ENCODE peak calls at places on chromosomes 6 and 20, in nine cellular contexts. One of them, this sample, is unnamed.
A peak's percentile ranks its signal among the peaks of the same experiment; 100 is the strongest.

GRCh38 chr6:70028246-70028645 is 161.9 kb downstream of the COL19A1 start:
- DNase-seq in IMR-90: no peak
- DNase-seq in lung: no peak
- DNase-seq in thoracic aorta: no peak
- DNase-seq in psoas muscle: no peak
- DNase-seq in upper lobe of right lung: no peak
- DNase-seq in fibroblast of lung: no peak
- DNase-seq in thyroid gland: no peak
- DNase-seq in ovary: no peak
- DNase-seq in this sample: no peak

GRCh38 chr20:62219101-62219991 is 732 bp downstream of the HRH3 start:
- DNase-seq in psoas muscle: no peak
- DNase-seq in fibroblast of lung: no peak
- DNase-seq in thyroid gland: no peak
- DNase-seq in upper lobe of right lung: no peak
- DNase-seq in lung: no peak
- DNase-seq in ovary: no peak
- DNase-seq in thoracic aorta: no peak
- DNase-seq in IMR-90: no peak
- DNase-seq in this sample: peak; percentile 35

GRCh38 chr6:39770476-39770875 is 21.7 kb upstream of the DAAM2 start:
- DNase-seq in ovary: no peak
- DNase-seq in psoas muscle: no peak
- DNase-seq in thoracic aorta: no peak
- DNase-seq in upper lobe of right lung: no peak
- DNase-seq in lung: no peak
- DNase-seq in IMR-90: no peak
- DNase-seq in thyroid gland: no peak
- DNase-seq in fibroblast of lung: no peak
- DNase-seq in this sample: peak; percentile 60

GRCh38 chr6:13250703-13251102 is 77.6 kb downstream of the TBC1D7 start:
- DNase-seq in psoas muscle: no peak
- DNase-seq in ovary: no peak
- DNase-seq in IMR-90: no peak
- DNase-seq in thyroid gland: no peak
- DNase-seq in thoracic aorta: no peak
- DNase-seq in fibroblast of lung: peak; percentile 29
- DNase-seq in upper lobe of right lung: no peak
- DNase-seq in lung: no peak
- DNase-seq in this sample: no peak

GRCh38 chr6:11785953-11786579 is 7.5 kb upstream of the ADTRP start:
- DNase-seq in thoracic aorta: no peak
- DNase-seq in ovary: no peak
- DNase-seq in lung: peak; percentile 52
- DNase-seq in IMR-90: no peak
- DNase-seq in fibroblast of lung: no peak
- DNase-seq in thyroid gland: peak; percentile 24
- DNase-seq in upper lobe of right lung: no peak
- DNase-seq in psoas muscle: no peak
- DNase-seq in this sample: no peak

GRCh38 chr6:160054271-160054670 is 67.3 kb upstream of the SLC22A1 start:
- DNase-seq in thyroid gland: no peak
- DNase-seq in psoas muscle: no peak
- DNase-seq in IMR-90: no peak
- DNase-seq in lung: no peak
- DNase-seq in upper lobe of right lung: no peak
- DNase-seq in ovary: no peak
- DNase-seq in thoracic aorta: no peak
- DNase-seq in fibroblast of lung: no peak
- DNase-seq in this sample: no peak

GRCh38 chr6:169420912-169421543 is 167.4 kb upstream of the THBS2 start:
- DNase-seq in IMR-90: peak; percentile 18
- DNase-seq in fibroblast of lung: peak; percentile 43
- DNase-seq in ovary: no peak
- DNase-seq in lung: no peak
- DNase-seq in thyroid gland: peak; percentile 46
- DNase-seq in thoracic aorta: no peak
- DNase-seq in psoas muscle: no peak
- DNase-seq in upper lobe of right lung: no peak
- DNase-seq in this sample: no peak

GRCh38 chr6:124356811-124357210 is 553.1 kb downstream of the NKAIN2 start:
- DNase-seq in thyroid gland: no peak
- DNase-seq in upper lobe of right lung: no peak
- DNase-seq in ovary: no peak
- DNase-seq in thoracic aorta: no peak
- DNase-seq in psoas muscle: no peak
- DNase-seq in fibroblast of lung: no peak
- DNase-seq in IMR-90: no peak
- DNase-seq in lung: no peak
- DNase-seq in this sample: no peak

GRCh38 chr20:56626367-56627121 is 2.6 kb upstream of the TFAP2C start:
- DNase-seq in fibroblast of lung: no peak
- DNase-seq in thyroid gland: no peak
- DNase-seq in lung: no peak
- DNase-seq in IMR-90: no peak
- DNase-seq in upper lobe of right lung: no peak
- DNase-seq in thoracic aorta: no peak
- DNase-seq in ovary: no peak
- DNase-seq in psoas muscle: no peak
- DNase-seq in this sample: no peak

GRCh38 chr6:10516953-10517352 is 4.2 kb upstream of the GCNT2 start:
- DNase-seq in upper lobe of right lung: no peak
- DNase-seq in lung: no peak
- DNase-seq in IMR-90: no peak
- DNase-seq in ovary: no peak
- DNase-seq in thoracic aorta: no peak
- DNase-seq in fibroblast of lung: no peak
- DNase-seq in thyroid gland: no peak
- DNase-seq in psoas muscle: no peak
- DNase-seq in this sample: no peak

GRCh38 chr6:142851601-142852000 is 93.4 kb downstream of the HIVEP2 start:
- DNase-seq in fibroblast of lung: no peak
- DNase-seq in thoracic aorta: no peak
- DNase-seq in psoas muscle: no peak
- DNase-seq in upper lobe of right lung: no peak
- DNase-seq in thyroid gland: no peak
- DNase-seq in lung: no peak
- DNase-seq in IMR-90: peak; percentile 38
- DNase-seq in ovary: no peak
- DNase-seq in this sample: no peak

GRCh38 chr6:41527721-41528408 is 18.3 kb upstream of the FOXP4 start:
- DNase-seq in lung: no peak
- DNase-seq in thoracic aorta: no peak
- DNase-seq in ovary: no peak
- DNase-seq in IMR-90: peak; percentile 24
- DNase-seq in upper lobe of right lung: no peak
- DNase-seq in fibroblast of lung: peak; percentile 7
- DNase-seq in thyroid gland: peak; percentile 67
- DNase-seq in psoas muscle: no peak
- DNase-seq in this sample: no peak

GRCh38 chr20:25294459-25295385 is 46.8 kb downstream of the PYGB start:
- DNase-seq in lung: no peak
- DNase-seq in thoracic aorta: no peak
- DNase-seq in fibroblast of lung: peak; percentile 60
- DNase-seq in IMR-90: peak; percentile 52
- DNase-seq in ovary: peak; percentile 52
- DNase-seq in psoas muscle: peak; percentile 51
- DNase-seq in thyroid gland: peak; percentile 49
- DNase-seq in upper lobe of right lung: no peak
- DNase-seq in this sample: peak; percentile 69

GRCh38 chr6:81331526-81331925 is 421.0 kb downstream of the TENT5A start:
- DNase-seq in IMR-90: peak; percentile 7
- DNase-seq in psoas muscle: no peak
- DNase-seq in fibroblast of lung: no peak
- DNase-seq in lung: no peak
- DNase-seq in thyroid gland: no peak
- DNase-seq in ovary: no peak
- DNase-seq in upper lobe of right lung: no peak
- DNase-seq in thoracic aorta: no peak
- DNase-seq in this sample: no peak

GRCh38 chr6:18091382-18091781 is 31.1 kb downstream of the NHLRC1 start:
- DNase-seq in lung: no peak
- DNase-seq in thyroid gland: no peak
- DNase-seq in IMR-90: no peak
- DNase-seq in upper lobe of right lung: no peak
- DNase-seq in ovary: no peak
- DNase-seq in thoracic aorta: no peak
- DNase-seq in fibroblast of lung: no peak
- DNase-seq in psoas muscle: no peak
- DNase-seq in this sample: no peak

GRCh38 chr6:150016324-150017185 is 8.8 kb downstream of the RAET1L start:
- DNase-seq in IMR-90: peak; percentile 61
- DNase-seq in thyroid gland: peak; percentile 73
- DNase-seq in ovary: no peak
- DNase-seq in lung: peak; percentile 53
- DNase-seq in fibroblast of lung: peak; percentile 71
- DNase-seq in psoas muscle: no peak
- DNase-seq in thoracic aorta: no peak
- DNase-seq in upper lobe of right lung: no peak
- DNase-seq in this sample: no peak

GRCh38 chr6:2949536-2950083 is 21.8 kb downstream of the SERPINB6 start:
- DNase-seq in thoracic aorta: no peak
- DNase-seq in lung: peak; percentile 15
- DNase-seq in upper lobe of right lung: no peak
- DNase-seq in IMR-90: no peak
- DNase-seq in thyroid gland: no peak
- DNase-seq in psoas muscle: no peak
- DNase-seq in fibroblast of lung: no peak
- DNase-seq in ovary: no peak
- DNase-seq in this sample: no peak

GRCh38 chr6:44072452-44072958 is 54.7 kb downstream of the MRPL14 start:
- DNase-seq in psoas muscle: no peak
- DNase-seq in IMR-90: no peak
- DNase-seq in upper lobe of right lung: no peak
- DNase-seq in lung: no peak
- DNase-seq in fibroblast of lung: no peak
- DNase-seq in ovary: no peak
- DNase-seq in thyroid gland: no peak
- DNase-seq in thoracic aorta: no peak
- DNase-seq in this sample: no peak
- H3K4me3 ChIP-seq in psoas muscle: peak overlapping the region; percentile 72
- H3K4me3 ChIP-seq in IMR-90: no peak overlapping the region
- H3K4me3 ChIP-seq in upper lobe of right lung: peak overlapping the region; percentile 51
- H3K4me3 ChIP-seq in lung: no peak overlapping the region
- H3K4me3 ChIP-seq in fibroblast of lung: peak overlapping the region; percentile 50
- H3K4me3 ChIP-seq in ovary: no peak overlapping the region
- H3K4me3 ChIP-seq in thyroid gland: peak overlapping the region; percentile 32
- H3K4me3 ChIP-seq in thoracic aorta: peak overlapping the region; percentile 77
- H3K4me3 ChIP-seq in this sample: peak overlapping the region; percentile 58

GRCh38 chr20:1971893-1972586 is 21.8 kb downstream of the PDYN start:
- DNase-seq in fibroblast of lung: no peak
- DNase-seq in thyroid gland: no peak
- DNase-seq in ovary: no peak
- DNase-seq in IMR-90: no peak
- DNase-seq in upper lobe of right lung: no peak
- DNase-seq in thoracic aorta: no peak
- DNase-seq in lung: no peak
- DNase-seq in psoas muscle: no peak
- DNase-seq in this sample: no peak

GRCh38 chr20:1979116-1979778 is 14.6 kb downstream of the PDYN start:
- DNase-seq in upper lobe of right lung: no peak
- DNase-seq in thoracic aorta: no peak
- DNase-seq in ovary: no peak
- DNase-seq in fibroblast of lung: no peak
- DNase-seq in IMR-90: no peak
- DNase-seq in psoas muscle: no peak
- DNase-seq in lung: no peak
- DNase-seq in thyroid gland: no peak
- DNase-seq in this sample: no peak

GRCh38 chr20:1973921-1974440 is 19.9 kb downstream of the PDYN start:
- DNase-seq in fibroblast of lung: no peak
- DNase-seq in upper lobe of right lung: no peak
- DNase-seq in IMR-90: no peak
- DNase-seq in lung: no peak
- DNase-seq in thyroid gland: no peak
- DNase-seq in ovary: no peak
- DNase-seq in psoas muscle: no peak
- DNase-seq in thoracic aorta: no peak
- DNase-seq in this sample: no peak

GRCh38 chr20:1975251-1975650 is 18.6 kb downstream of the PDYN start:
- DNase-seq in psoas muscle: no peak
- DNase-seq in lung: no peak
- DNase-seq in thoracic aorta: no peak
- DNase-seq in upper lobe of right lung: no peak
- DNase-seq in thyroid gland: no peak
- DNase-seq in fibroblast of lung: no peak
- DNase-seq in ovary: no peak
- DNase-seq in IMR-90: no peak
- DNase-seq in this sample: no peak
- H3K27me3 ChIP-seq in psoas muscle: peaks cover 12% of the 10 kb centered on the region
- H3K27me3 ChIP-seq in lung: no peaks in the 10 kb centered on the region
- H3K27me3 ChIP-seq in thoracic aorta: no peaks in the 10 kb centered on the region
- H3K27me3 ChIP-seq in upper lobe of right lung: peaks cover 43% of the 10 kb centered on the region
- H3K27me3 ChIP-seq in thyroid gland: no peaks in the 10 kb centered on the region
- H3K27me3 ChIP-seq in fibroblast of lung: peaks cover 17% of the 10 kb centered on the region
- H3K27me3 ChIP-seq in ovary: no peaks in the 10 kb centered on the region
- H3K27me3 ChIP-seq in IMR-90: peaks cover 17% of the 10 kb centered on the region
- H3K27me3 ChIP-seq in this sample: no peaks in the 10 kb centered on the region

DNA sequence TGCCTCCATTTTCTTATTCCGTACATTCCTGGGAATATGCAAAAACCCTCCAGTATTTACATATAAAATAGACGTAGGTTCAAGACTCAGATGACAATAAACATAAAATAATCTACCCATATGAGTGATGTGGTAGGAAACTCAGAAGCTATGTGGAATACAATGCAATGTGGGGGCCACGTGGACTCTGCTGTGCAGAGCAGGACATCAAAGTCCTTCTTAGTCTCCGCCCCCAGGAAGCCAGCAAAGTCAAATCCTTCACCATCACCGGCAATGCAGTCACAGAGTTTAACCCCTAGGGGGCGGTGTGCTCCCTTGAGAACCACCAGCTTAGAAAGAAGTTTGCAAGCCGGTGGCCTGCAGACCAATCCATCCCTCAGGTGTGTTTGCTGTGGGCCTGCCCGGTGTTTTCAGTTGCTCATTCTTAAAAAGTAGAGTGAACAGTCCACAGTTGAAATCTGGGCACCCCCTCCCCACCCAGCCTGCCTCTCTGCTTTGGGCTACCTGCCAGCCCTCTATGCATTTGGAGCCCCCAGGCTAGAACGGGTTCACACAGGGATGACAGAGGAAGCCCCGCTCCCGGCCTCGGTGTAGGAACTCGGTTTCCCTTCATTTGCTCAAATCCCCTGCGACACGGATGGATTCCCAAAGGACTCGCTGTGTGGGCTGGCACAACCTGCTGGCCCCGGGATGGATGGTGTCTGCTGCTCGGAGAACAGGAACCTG is 59.9 kb downstream of the SULF2 start:
- DNase-seq in upper lobe of right lung: no peak
- DNase-seq in fibroblast of lung: peak; percentile 80
- DNase-seq in lung: peak; percentile 75
- DNase-seq in ovary: peak; percentile 66
- DNase-seq in IMR-90: peak; percentile 73
- DNase-seq in thyroid gland: peak; percentile 60
- DNase-seq in thoracic aorta: peak; percentile 41
- DNase-seq in psoas muscle: peak; percentile 50
- DNase-seq in this sample: peak; percentile 68
- TF ChIP-seq CTCF in upper lobe of right lung: peak; percentile 90
- TF ChIP-seq CTCF in fibroblast of lung: peak; percentile 89
- TF ChIP-seq CTCF in lung: peak; percentile 67
- TF ChIP-seq CTCF in ovary: peak; percentile 89
- TF ChIP-seq CTCF in IMR-90: peak; percentile 80
- TF ChIP-seq CTCF in thyroid gland: peak; percentile 75
- TF ChIP-seq CTCF in thoracic aorta: peak; percentile 88
- TF ChIP-seq CTCF in psoas muscle: peak; percentile 56
- TF ChIP-seq CTCF in this sample: peak; percentile 97

GRCh38 chr6:155056756-155057155 is 61.6 kb downstream of the TIAM2 start:
- DNase-seq in IMR-90: no peak
- DNase-seq in upper lobe of right lung: no peak
- DNase-seq in thyroid gland: no peak
- DNase-seq in lung: no peak
- DNase-seq in thoracic aorta: no peak
- DNase-seq in psoas muscle: no peak
- DNase-seq in ovary: no peak
- DNase-seq in fibroblast of lung: no peak
- DNase-seq in this sample: no peak
- H3K4me3 ChIP-seq in IMR-90: no peak overlapping the region
- H3K4me3 ChIP-seq in upper lobe of right lung: no peak overlapping the region
- H3K4me3 ChIP-seq in thyroid gland: no peak overlapping the region
- H3K4me3 ChIP-seq in lung: no peak overlapping the region
- H3K4me3 ChIP-seq in thoracic aorta: no peak overlapping the region
- H3K4me3 ChIP-seq in psoas muscle: no peak overlapping the region
- H3K4me3 ChIP-seq in ovary: no peak overlapping the region
- H3K4me3 ChIP-seq in fibroblast of lung: no peak overlapping the region
- H3K4me3 ChIP-seq in this sample: no peak overlapping the region